ENCODE peak calls at places on chromosomes 13 and 19, in nine cellular contexts. S is DMS79, E is AG09319, O is EH, B is astrocyte of the spinal cord, X is fibroblast of lung, C is retina, D is uterus, Q is nephron progenitor cell. K is an unnamed sample.
A peak's percentile ranks its signal among the peaks of the same experiment; 100 is the strongest.

GRCh38 chr19:17091758-17092333 is 16.3 kb downstream of the MYO9B start:
- DNase-seq in S (no peak), E (no peak), O (no peak), B (no peak), X (no peak), C (no peak), D (no peak), Q (no peak), K (no peak)

GRCh38 chr19:1112254-1113208 is 8.7 kb downstream of the GPX4 start:
- DNase-seq in S (no peak), E (no peak), O (no peak), B (no peak), X (no peak), C (no peak), D (peak; percentile 72), Q (peak; percentile 69), K (no peak)

GRCh38 chr19:46428278-46429141 is at the start of gene PNMA8C:
- DNase-seq in S (peak; percentile 35), E (no peak), O (peak; percentile 75), B (peak; percentile 59), X (peak; percentile 61), C (peak; percentile 93), D (peak; percentile 66), Q (peak; percentile 86), K (peak; percentile 91)

GRCh38 chr19:36103842-36104552 is 6.9 kb upstream of the OVOL3 start:
- DNase-seq in S (no peak), E (no peak), O (peak; percentile 9), B (peak; percentile 5), X (peak; percentile 25), C (no peak), D (no peak), Q (no peak), K (no peak)

GRCh38 chr13:39451860-39452301 is 151.1 kb downstream of the LHFPL6 start:
- DNase-seq in S (no peak), E (no peak), O (peak; percentile 19), B (peak; percentile 84), X (peak; percentile 37), C (peak; percentile 54), D (no peak), Q (no peak), K (no peak)

GRCh38 chr13:31794452-31794851 is 55.1 kb downstream of the RXFP2 start:
- DNase-seq in S (no peak), E (no peak), O (no peak), B (no peak), X (no peak), C (no peak), D (no peak), Q (no peak), K (no peak)

GRCh38 chr13:48630291-48630690 is 23.4 kb upstream of the CYSLTR2 start:
- DNase-seq in S (no peak), E (no peak), O (no peak), B (no peak), X (no peak), C (no peak), D (no peak), Q (no peak), K (no peak)

GRCh38 chr13:40206241-40207109 is 460.0 kb downstream of the FOXO1 start:
- DNase-seq in S (no peak), E (no peak), O (no peak), B (no peak), X (peak; percentile 81), C (no peak), D (no peak), Q (no peak), K (peak; percentile 26)

GRCh38 chr19:1465191-1466016 is 13.6 kb downstream of the C19orf25 start:
- DNase-seq in S (no peak), E (no peak), O (peak; percentile 71), B (no peak), X (no peak), C (no peak), D (no peak), Q (peak; percentile 72), K (no peak)

GRCh38 chr19:15280048-15280725 is 47.9 kb upstream of the EPHX3 start:
- DNase-seq in S (no peak), E (no peak), O (peak; percentile 34), B (no peak), X (no peak), C (no peak), D (no peak), Q (no peak), K (no peak)

GRCh38 chr19:42242071-42242511 is 311 bp downstream of the GSK3A start:
- DNase-seq in S (no peak), E (no peak), O (peak; percentile 24), B (no peak), X (no peak), C (peak; percentile 13), D (no peak), Q (no peak), K (no peak)

GRCh38 chr13:28566891-28567290 is 72.0 kb upstream of the FLT1 start:
- DNase-seq in S (no peak), E (no peak), O (no peak), B (no peak), X (no peak), C (no peak), D (no peak), Q (no peak), K (no peak)

GRCh38 chr19:33325920-33326319 is 23.6 kb upstream of the CEBPA start:
- DNase-seq in S (no peak), E (no peak), O (peak; percentile 19), B (peak; percentile 23), X (peak; percentile 15), C (no peak), D (peak; percentile 66), Q (no peak), K (peak; percentile 56)

GRCh38 chr19:40200352-40201099 is 9.3 kb downstream of the MAP3K10 start:
- DNase-seq in S (no peak), E (no peak), O (no peak), B (no peak), X (peak; percentile 27), C (no peak), D (no peak), Q (no peak), K (peak; percentile 37)

GRCh38 chr19:47158879-47159509 is 28.4 kb downstream of the SAE1 start:
- DNase-seq in S (no peak), E (no peak), O (peak; percentile 50), B (peak; percentile 41), X (peak; percentile 78), C (no peak), D (no peak), Q (no peak), K (peak; percentile 75)

GRCh38 chr13:44169018-44169909 is 204.4 kb upstream of the SERP2 start:
- DNase-seq in S (no peak), E (no peak), O (peak; percentile 77), B (no peak), X (no peak), C (no peak), D (no peak), Q (no peak), K (peak; percentile 15)

K was measured in astrocyte of the hippocampus.